ENCODE peak calls at places on chromosomes 7 and 10, in seven cellular contexts. A, U, O, K, L, I and S are unnamed samples.
A peak's percentile ranks its signal among the peaks of the same experiment; 100 is the strongest.

GRCh38 chr10:130875116-130875515 is 436.4 kb downstream of the TCERG1L start:
- DNase-seq in K (no peak), O (no peak), L (no peak), I (no peak), U (no peak), A (no peak), S (no peak)

GRCh38 chr7:113404245-113404644 is 285.9 kb upstream of the SMIM30 start:
- DNase-seq in O (no peak), L (no peak), I (no peak), U (no peak), K (no peak), A (no peak), S (no peak)

GRCh38 chr7:42234736-42235135 is 2.3 kb downstream of the GLI3 start:
- DNase-seq in O (no peak), A (no peak), U (no peak), K (no peak), L (no peak), I (no peak), S (no peak)

GRCh38 chr7:108454674-108455523 is 1.3 kb downstream of the NRCAM start:
- DNase-seq in K (peak; percentile 44), U (peak; percentile 57), A (no peak), O (peak; percentile 81), L (no peak), I (no peak), S (no peak)

GRCh38 chr10:19385846-19386455 is 337.4 kb downstream of the MALRD1 start:
- DNase-seq in I (no peak), O (no peak), A (no peak), U (no peak), K (no peak), L (no peak), S (no peak)

GRCh38 chr7:70774895-70775527 is 356.9 kb upstream of the GALNT17 start:
- DNase-seq in U (no peak), L (no peak), A (no peak), O (no peak), K (no peak), I (no peak), S (no peak)

GRCh38 chr7:127652333-127653248 is 597 bp downstream of the SND1 start:
- DNase-seq in A (no peak), I (no peak), O (no peak), K (peak; percentile 39), L (peak; percentile 57), U (peak; percentile 39), S (no peak)

GRCh38 chr10:100636848-100637553 is 101.3 kb downstream of the HIF1AN start:
- DNase-seq in K (no peak), A (no peak), I (no peak), O (no peak), U (no peak), L (no peak), S (no peak)

GRCh38 chr10:109282510-109282909 is 640.8 kb downstream of the XPNPEP1 start:
- DNase-seq in I (no peak), A (no peak), K (peak; percentile 71), L (no peak), U (no peak), O (no peak), S (no peak)

GRCh38 chr7:2012044-2012900 is 220.5 kb downstream of the MAD1L1 start:
- DNase-seq in K (no peak), O (peak; percentile 66), L (no peak), A (no peak), U (no peak), I (peak; percentile 5), S (no peak)

GRCh38 chr7:66930341-66930740 is 9.3 kb downstream of the TMEM248 start:
- DNase-seq in U (no peak), I (no peak), O (no peak), L (no peak), K (peak; percentile 45), A (no peak), S (no peak)

GRCh38 chr10:43844236-43844635 is 195.6 kb upstream of the ZNF32 start:
- DNase-seq in K (no peak), U (no peak), I (no peak), O (no peak), A (no peak), L (no peak), S (no peak)

GRCh38 chr10:54800677-54801480 is at the start of gene PCDH15:
- DNase-seq in A (no peak), I (no peak), L (no peak), K (peak; percentile 65), O (no peak), U (peak; percentile 80), S (no peak)

GRCh38 chr7:69412331-69413146 is 185.7 kb upstream of the AUTS2 start:
- DNase-seq in U (no peak), L (peak; percentile 75), A (no peak), O (peak; percentile 55), I (peak; percentile 50), K (no peak), S (peak; percentile 86)

GRCh38 chr10:132366006-132366405 is 31.0 kb upstream of the PWWP2B start:
- DNase-seq in I (no peak), U (no peak), K (no peak), L (no peak), O (peak; percentile 54), A (no peak), S (no peak)

GRCh38 chr10:44439845-44440244 is 54.9 kb upstream of the CXCL12 start:
- DNase-seq in L (no peak), I (no peak), K (no peak), O (no peak), A (no peak), U (no peak), S (no peak)

GRCh38 chr7:80312139-80312661 is 177.6 kb downstream of the GNAI1 start:
- DNase-seq in I (no peak), U (peak; percentile 97), L (no peak), A (no peak), O (no peak), K (peak; percentile 96), S (no peak)

GRCh38 chr7:55574062-55574717 is 1.9 kb upstream of the VOPP1 start:
- DNase-seq in I (no peak), A (no peak), K (peak; percentile 31), L (no peak), O (no peak), U (peak; percentile 74), S (no peak)

GRCh38 chr7:127885843-127886242 is 145.4 kb downstream of the LRRC4 start:
- DNase-seq in K (peak; percentile 77), L (no peak), I (no peak), O (no peak), A (no peak), U (peak; percentile 57), S (peak; percentile 70)

GRCh38 chr10:84523509-84523908 is 195.1 kb downstream of the CCSER2 start:
- DNase-seq in L (no peak), K (no peak), U (peak; percentile 53), I (no peak), A (no peak), O (no peak), S (no peak)

GRCh38 chr7:157789094-157789493 is 452.3 kb downstream of the DNAJB6 start:
- DNase-seq in O (peak; percentile 71), L (no peak), U (no peak), I (no peak), K (no peak), A (no peak), S (no peak)

GRCh38 chr10:76049581-76050290 is 618.3 kb downstream of the LRMDA start:
- DNase-seq in O (no peak), K (peak; percentile 46), U (no peak), L (no peak), I (no peak), A (no peak), S (no peak)

GRCh38 chr7:103777440-103777839 is 212.0 kb downstream of the RELN start:
- DNase-seq in A (no peak), U (no peak), L (no peak), O (no peak), I (no peak), K (no peak), S (no peak)
- H3K4me3 ChIP-seq in A (no peak overlapping the region), U (no peak overlapping the region), L (no peak overlapping the region), O (no peak overlapping the region), I (no peak overlapping the region), K (no peak overlapping the region), S (no peak overlapping the region)

GRCh38 chr7:21497072-21497471 is 45.8 kb upstream of the DNAH11 start:
- DNase-seq in O (no peak), I (no peak), K (peak; percentile 36), L (no peak), A (no peak), U (no peak), S (no peak)
- TF ChIP-seq CTCF in O (no peak), I (no peak), K (peak; percentile 39), L (peak; percentile 72), A (no peak), U (no peak), S (no peak)

DNA sequence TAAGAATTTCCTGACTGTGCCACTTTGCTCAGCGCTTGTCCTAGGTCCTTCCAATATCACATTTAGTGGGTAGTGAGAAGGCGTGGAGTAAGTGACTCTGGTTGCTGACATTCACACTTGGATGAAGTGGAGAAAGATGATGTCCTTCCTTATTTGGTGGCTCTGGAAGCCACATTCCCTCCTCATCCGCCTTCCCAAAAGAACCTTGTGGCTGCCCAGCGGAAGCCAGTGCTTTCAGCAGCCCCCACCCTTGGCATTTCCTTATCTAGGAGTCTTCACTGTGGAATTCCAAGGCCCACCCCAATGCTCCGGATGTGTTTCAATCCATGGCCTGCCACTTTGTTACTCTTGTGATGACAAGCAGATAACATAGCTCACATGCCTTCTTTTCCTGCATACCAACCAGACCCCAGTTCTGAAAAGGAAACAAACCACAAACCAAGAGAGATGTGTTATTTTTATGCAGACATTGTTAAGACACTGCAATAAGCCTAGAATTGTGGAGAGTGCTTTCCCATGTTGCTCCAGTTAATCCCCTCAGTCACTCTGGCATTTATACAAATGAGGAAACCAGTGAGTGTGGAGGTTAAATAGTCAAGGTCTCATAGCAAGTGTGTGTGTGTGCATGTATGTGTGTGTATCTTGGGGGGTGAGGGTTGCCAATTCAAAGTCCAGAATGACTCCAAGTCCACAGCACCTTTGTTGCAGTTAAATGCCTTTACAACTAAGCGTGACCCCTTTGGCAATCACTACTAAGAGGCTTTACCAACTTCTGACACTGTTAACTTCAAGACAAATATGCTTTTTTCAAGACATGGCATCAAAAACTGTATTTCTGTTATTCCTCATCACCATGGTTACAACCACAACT is 10.3 kb upstream of the ANKRD1 start:
- DNase-seq in L (peak; percentile 96), O (no peak), I (peak; percentile 32), U (peak; percentile 92), A (no peak), K (peak; percentile 68), S (peak; percentile 90)
- H3K4me1 ChIP-seq in L (peaks cover 48% of the 10 kb centered on the region), O (peaks cover 3% of the 10 kb centered on the region), I (peaks cover 26% of the 10 kb centered on the region), U (peaks cover 73% of the 10 kb centered on the region), A (no peaks in the 10 kb centered on the region), K (peaks cover 23% of the 10 kb centered on the region), S (no peaks in the 10 kb centered on the region)

GRCh38 chr7:45028920-45029344 is 28.9 kb downstream of the CCM2 start:
- DNase-seq in I (no peak), O (no peak), K (no peak), L (no peak), U (no peak), A (no peak), S (no peak)

GRCh38 chr7:45026984-45027773 is 27.2 kb downstream of the CCM2 start:
- DNase-seq in A (no peak), U (peak; percentile 31), I (no peak), O (peak; percentile 82), L (no peak), K (peak; percentile 12), S (no peak)

GRCh38 chr7:45026013-45026412 is 26.0 kb downstream of the CCM2 start:
- DNase-seq in U (no peak), K (no peak), I (no peak), O (no peak), A (no peak), L (no peak), S (no peak)

GRCh38 chr7:45027774-45028114 is 27.7 kb downstream of the CCM2 start:
- DNase-seq in I (no peak), A (no peak), K (no peak), O (no peak), L (no peak), U (no peak), S (no peak)

GRCh38 chr7:45028138-45028919 is 28.3 kb downstream of the CCM2 start:
- DNase-seq in O (peak; percentile 81), I (no peak), A (no peak), U (no peak), K (no peak), L (no peak), S (no peak)
- H3K4me3 ChIP-seq in O (peak overlapping the region; percentile 62), I (peak overlapping the region; percentile 23), A (peak overlapping the region; percentile 74), U (no peak overlapping the region), K (no peak overlapping the region), L (no peak overlapping the region), S (no peak overlapping the region)